ENCODE peak calls at places on chromosomes 5 and 9, in seven cellular contexts. X is neural crest cell, A is epithelial cell of esophagus, N is left lung, W is fibroblast of pulmonary artery, C is astrocyte of the spinal cord, E is gastrocnemius medialis. V is an unnamed sample.

GRCh38 chr5:6714221-6715041 is 1.2 kb downstream of the TENT4A start:
- DNase-seq in X (no peak), A (no peak), N (peak; percentile 86), W (no peak), C (no peak), E (no peak), V (no peak)

GRCh38 chr5:82863260-82863659 is 213.9 kb downstream of the TMEM167A start:
- DNase-seq in X (no peak), A (no peak), N (no peak), W (no peak), C (no peak), E (no peak), V (no peak)

GRCh38 chr9:112711050-112711689 is 6.7 kb downstream of the INIP start:
- DNase-seq in X (no peak), A (peak; percentile 39), N (no peak), W (peak; percentile 73), C (peak; percentile 47), E (no peak), V (no peak)

GRCh38 chr5:13814293-13814692 is 130.2 kb downstream of the DNAH5 start:
- DNase-seq in X (no peak), A (peak; percentile 29), N (no peak), W (no peak), C (peak; percentile 5), E (no peak), V (no peak)

GRCh38 chr5:119996128-119996527 is 366.8 kb downstream of the FAM170A start:
- DNase-seq in X (no peak), A (no peak), N (no peak), W (no peak), C (peak; percentile 19), E (no peak), V (no peak)

GRCh38 chr9:104068546-104068945 is 25.6 kb upstream of the SMC2 start:
- DNase-seq in X (no peak), A (peak; percentile 32), N (no peak), W (peak; percentile 56), C (peak; percentile 36), E (no peak), V (no peak)

GRCh38 chr5:168086104-168086610 is 205.3 kb upstream of the WWC1 start:
- DNase-seq in X (no peak), A (peak; percentile 60), N (no peak), W (no peak), C (no peak), E (no peak), V (no peak)

GRCh38 chr5:154663424-154663823 is 91.8 kb upstream of the LARP1 start:
- DNase-seq in X (no peak), A (no peak), N (no peak), W (no peak), C (no peak), E (no peak), V (no peak)

GRCh38 chr5:30561771-30562170 is 631.7 kb upstream of the CDH6 start:
- DNase-seq in X (no peak), A (no peak), N (no peak), W (no peak), C (no peak), E (no peak), V (no peak)

GRCh38 chr9:121440265-121440664 is 59.4 kb downstream of the GGTA1 start:
- DNase-seq in X (no peak), A (peak; percentile 22), N (no peak), W (peak; percentile 48), C (no peak), E (no peak), V (no peak)
- TF ChIP-seq CTCF in X (peak; percentile 32), A (no peak), N (no peak), W (peak; percentile 44), C (peak; percentile 30), E (no peak), V (peak; percentile 35)

DNA sequence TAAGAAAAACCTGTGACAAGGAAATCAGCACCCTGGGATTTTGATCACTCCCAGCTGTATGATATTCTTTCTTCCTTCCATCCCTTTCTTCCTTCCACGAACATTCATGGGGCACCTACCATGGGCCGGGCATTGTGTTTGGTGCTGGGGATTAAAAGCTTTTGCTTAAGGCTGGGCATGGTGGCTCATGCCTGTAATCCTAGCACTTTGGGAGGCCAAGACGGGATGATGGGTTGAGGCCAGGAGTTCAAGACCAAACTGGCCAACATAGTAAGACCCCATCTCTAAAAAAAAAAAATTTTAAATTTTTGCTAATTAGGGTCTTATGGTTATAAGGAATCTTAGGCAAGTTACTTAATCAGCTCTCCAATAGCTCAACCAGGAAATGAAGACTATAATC is 48.5 kb upstream of the CLINT1 start:
- DNase-seq in X (no peak), A (no peak), N (no peak), W (no peak), C (no peak), E (no peak), V (no peak)
- TF ChIP-seq CTCF in X (no peak), A (no peak), N (no peak), W (no peak), C (no peak), E (no peak), V (no peak)

DNA sequence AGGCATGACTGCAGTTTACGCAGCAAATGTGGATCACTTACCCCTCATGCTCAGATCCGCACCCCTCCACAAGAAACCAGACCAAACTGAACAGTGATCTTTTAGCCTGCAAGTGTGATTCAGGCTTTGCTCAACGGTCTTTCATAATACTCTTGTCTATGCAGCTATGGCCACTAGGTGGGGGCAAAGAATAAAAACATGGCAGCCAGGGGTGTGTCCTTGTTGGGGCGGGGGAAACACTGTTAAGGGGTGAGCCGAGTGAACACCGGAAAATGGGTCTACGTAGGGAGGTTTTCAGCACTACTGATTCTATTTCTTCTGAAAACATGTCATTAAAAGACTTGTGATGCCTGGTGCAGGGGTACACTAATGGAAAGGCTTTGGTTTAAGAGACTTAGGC is 49.8 kb upstream of the GPR151 start:
- DNase-seq in X (peak; percentile 50), A (peak; percentile 68), N (no peak), W (peak; percentile 65), C (peak; percentile 75), E (no peak), V (no peak)
- TF ChIP-seq CTCF in X (peak; percentile 69), A (peak; percentile 64), N (peak; percentile 39), W (peak; percentile 73), C (peak; percentile 70), E (peak; percentile 8), V (peak; percentile 50)

DNA sequence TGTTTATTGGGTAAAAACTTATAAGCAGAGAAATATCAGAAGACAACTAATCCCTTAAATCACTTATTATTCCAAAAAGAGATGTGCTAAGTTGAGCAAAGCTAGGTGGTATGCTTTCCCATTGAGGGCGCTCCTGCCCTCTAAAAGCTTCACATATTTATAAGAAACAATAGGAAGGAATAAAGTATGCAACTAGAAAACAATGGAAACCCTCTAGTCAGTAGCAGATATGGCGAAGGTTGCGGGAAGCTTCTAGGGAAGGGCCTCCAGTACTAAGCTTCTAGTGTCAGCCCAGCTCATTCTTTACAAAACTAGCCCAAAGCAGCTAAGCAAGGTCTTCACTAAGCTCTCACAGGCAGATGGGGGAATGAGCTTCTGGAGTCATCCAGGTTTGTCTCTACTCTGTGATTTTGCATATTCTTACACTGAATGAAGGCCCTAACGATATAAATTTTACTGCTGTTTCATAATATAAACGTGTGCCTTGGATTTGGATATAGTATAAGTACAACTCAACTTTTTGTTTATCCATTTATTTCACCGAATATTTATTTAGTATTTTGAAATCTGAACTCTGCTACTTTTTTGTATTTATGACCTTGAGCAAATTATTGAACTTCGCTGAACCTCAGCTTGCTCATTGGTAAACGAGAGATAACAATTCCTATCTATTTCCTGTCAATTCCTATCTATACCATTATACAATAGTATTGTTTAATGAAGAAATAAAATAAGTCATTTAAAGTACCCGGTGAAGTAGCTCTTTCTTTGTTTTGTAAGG is 571.4 kb downstream of the ELAVL2 start:
- DNase-seq in X (no peak), A (no peak), N (no peak), W (no peak), C (no peak), E (no peak), V (no peak)
- TF ChIP-seq CTCF in X (no peak), A (no peak), N (no peak), W (no peak), C (no peak), E (no peak), V (no peak)

GRCh38 chr5:17331649-17332048 is 114.2 kb downstream of the BASP1 start:
- DNase-seq in X (no peak), A (no peak), N (no peak), W (no peak), C (no peak), E (no peak), V (no peak)
- TF ChIP-seq CTCF in X (no peak), A (no peak), N (no peak), W (no peak), C (no peak), E (no peak), V (no peak)

GRCh38 chr9:98796364-98797101 is at the start of gene ANKS6:
- DNase-seq in X (peak; percentile 87), A (peak; percentile 79), N (peak; percentile 94), W (peak; percentile 72), C (peak; percentile 58), E (peak; percentile 49), V (peak; percentile 87)
- TF ChIP-seq CTCF in X (peak; percentile 61), A (no peak), N (peak; percentile 27), W (peak; percentile 3), C (peak; percentile 37), E (peak; percentile 67), V (peak; percentile 31)